ENCODE peak calls at places on chromosomes 2 and 18, in six cellular contexts. K is neuronal stem cell, Q is IMR-90, B is trophoblast cell, Y is mesenchymal stem cell, E is H1. M is an unnamed sample.

GRCh38 chr2:127193164-127193947 is 26.7 kb downstream of the CYP27C1 start:
- DNase-seq in B (no peak), Y (no peak), K (no peak), Q (peak), E (no peak), M (no peak)

GRCh38 chr2:25976884-25977741 is 5.2 kb downstream of the KIF3C start:
- DNase-seq in K (no peak), Q (no peak), E (no peak), Y (peak), B (peak), M (no peak)

GRCh38 chr2:68943581-68944568 is 8.8 kb downstream of the GKN2 start:
- DNase-seq in E (no peak), Y (peak), Q (peak), K (peak), B (peak), M (peak)

GRCh38 chr2:200298816-200299215 is 7.7 kb upstream of the SPATS2L start:
- DNase-seq in E (no peak), K (no peak), Q (no peak), B (no peak), Y (no peak), M (no peak)

GRCh38 chr2:240596491-240596931 is 10.0 kb downstream of the CAPN10 start:
- DNase-seq in B (no peak), Q (no peak), E (no peak), Y (no peak), K (no peak), M (no peak)

GRCh38 chr2:85741811-85742507 is 11.8 kb upstream of the ATOH8 start:
- DNase-seq in Q (peak), Y (peak), K (peak), B (no peak), E (no peak), M (no peak)

GRCh38 chr2:72993147-72993546 is 75.8 kb downstream of the EMX1 start:
- DNase-seq in B (peak), Y (peak), K (peak), E (no peak), Q (peak), M (peak)

GRCh38 chr2:172834881-172835280 is 99.2 kb downstream of the RAPGEF4 start:
- DNase-seq in E (no peak), B (no peak), Y (no peak), K (no peak), Q (no peak), M (no peak)

GRCh38 chr2:120541553-120541932 is 194.1 kb upstream of the GLI2 start:
- DNase-seq in E (no peak), Y (no peak), Q (peak), K (no peak), B (no peak), M (no peak)

GRCh38 chr2:72142743-72143440 is 4.8 kb downstream of the CYP26B1 start:
- DNase-seq in Q (peak), E (no peak), B (peak), K (peak), Y (peak), M (peak)

GRCh38 chr18:48404707-48405106 is 4.5 kb downstream of the ZBTB7C start:
- DNase-seq in Q (no peak), B (no peak), K (no peak), E (no peak), Y (no peak), M (no peak)

GRCh38 chr2:48328972-48329723 is 200.8 kb upstream of the STON1 start:
- DNase-seq in E (no peak), K (peak), Q (no peak), B (no peak), Y (no peak), M (no peak)

GRCh38 chr2:141871913-141872634 is 258.7 kb downstream of the LRP1B start:
- DNase-seq in K (no peak), Y (no peak), B (no peak), Q (no peak), E (no peak), M (no peak)

GRCh38 chr2:98704499-98705332 is 26.2 kb downstream of the MGAT4A start:
- DNase-seq in Y (no peak), B (no peak), K (no peak), Q (no peak), E (no peak), M (no peak)

GRCh38 chr2:233408366-233409285 is 54.3 kb downstream of the DGKD start:
- DNase-seq in K (no peak), B (no peak), E (no peak), Q (no peak), Y (no peak), M (no peak)

GRCh38 chr2:198203306-198203705 is 398.9 kb downstream of the PLCL1 start:
- DNase-seq in E (no peak), B (no peak), K (no peak), Q (no peak), Y (no peak), M (no peak)

GRCh38 chr2:235834781-235835180 is 333.4 kb downstream of the GBX2 start:
- DNase-seq in Q (no peak), B (no peak), Y (no peak), K (no peak), E (no peak), M (no peak)

GRCh38 chr2:96844405-96844808 is 586 bp upstream of the ANKRD23 start:
- DNase-seq in K (no peak), Q (no peak), E (no peak), Y (no peak), B (no peak), M (peak)

GRCh38 chr18:9771261-9771976 is 63.3 kb downstream of the RAB31 start:
- DNase-seq in E (peak), K (peak), Q (peak), B (peak), Y (peak), M (peak)

GRCh38 chr18:2988041-2988794 is 24.7 kb downstream of the LPIN2 start:
- DNase-seq in Y (peak), B (peak), Q (peak), E (no peak), K (no peak), M (no peak)

GRCh38 chr2:58918138-58918537 is 677.0 kb upstream of the FANCL start:
- DNase-seq in K (peak), Y (peak), E (no peak), B (no peak), Q (peak), M (no peak)

GRCh38 chr2:173997779-173998178 is 32.6 kb upstream of the SP3 start:
- DNase-seq in Q (peak), B (no peak), K (no peak), E (no peak), Y (no peak), M (no peak)

GRCh38 chr2:226683196-226683595 is 116.4 kb downstream of the IRS1 start:
- DNase-seq in K (no peak), Y (no peak), Q (peak), B (no peak), E (no peak), M (no peak)

DNA sequence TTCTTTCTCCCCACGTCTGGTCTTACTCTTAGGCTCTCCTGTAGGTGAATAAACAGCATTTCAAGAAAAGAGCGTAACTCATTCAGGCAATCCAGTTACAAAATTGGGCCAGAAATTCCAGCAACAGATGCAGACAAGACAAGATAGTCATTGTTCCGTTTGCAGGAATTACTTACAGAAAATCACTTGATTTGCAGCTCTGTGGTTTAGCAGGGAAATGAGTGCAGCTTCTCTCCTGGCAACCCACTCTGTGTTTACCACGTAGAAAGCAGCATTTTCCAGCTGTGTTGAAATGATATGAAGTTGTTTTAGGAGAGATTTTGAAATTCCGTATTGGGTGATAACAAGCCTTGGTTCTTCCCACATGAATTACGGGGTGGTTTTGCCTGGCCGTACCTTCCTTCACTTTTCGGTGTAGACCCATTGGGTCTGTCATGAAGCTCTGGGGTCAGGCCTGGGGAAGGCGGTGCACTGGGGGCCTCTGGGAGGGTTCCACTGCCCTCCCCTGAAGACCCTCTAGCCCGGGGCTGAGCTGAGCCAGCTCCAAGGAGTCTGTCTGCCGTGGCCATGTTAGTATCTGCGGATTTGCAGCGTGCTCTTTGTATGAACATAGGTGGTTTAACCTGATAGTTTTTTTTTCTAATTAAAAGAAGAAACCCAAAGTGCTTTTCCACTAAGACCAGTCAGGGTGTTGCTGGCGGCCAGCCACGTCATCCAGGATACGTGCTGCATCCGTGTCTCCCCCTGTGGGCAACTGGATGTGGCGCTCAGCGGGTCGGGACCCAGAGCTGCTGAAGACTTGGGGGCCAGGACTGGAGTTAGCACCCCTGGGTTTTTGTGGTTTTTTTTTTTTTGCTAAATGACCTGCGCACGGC is 58.9 kb upstream of the KCNG2 start:
- DNase-seq in K (no peak), Q (no peak), Y (no peak), E (no peak), B (no peak), M (no peak)
- H4K91ac ChIP-seq in K (no peak), Q (no peak), Y (no peak), E (no peak), B (no peak), M (no peak)

DNA sequence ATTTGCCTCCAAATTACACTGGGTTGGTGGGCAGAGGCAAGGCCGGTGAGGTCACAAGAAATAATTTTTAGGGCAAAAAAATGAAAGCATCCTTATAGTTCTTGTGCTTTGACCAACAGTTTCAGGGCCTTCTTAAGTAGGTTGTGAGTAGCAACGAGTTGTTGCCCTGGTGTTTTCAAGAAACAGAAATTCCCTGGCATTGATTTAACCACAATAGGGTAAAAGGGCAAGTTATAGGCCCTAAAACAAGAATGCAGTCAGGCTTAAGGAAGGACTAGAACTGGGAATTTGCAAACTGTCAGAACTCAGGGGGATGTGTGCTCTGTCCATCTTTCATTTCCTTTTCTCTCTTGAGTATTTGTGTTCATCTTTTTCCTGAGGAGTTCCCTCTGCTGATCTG is 46.1 kb upstream of the STPG4 start:
- DNase-seq in Q (peak), E (no peak), B (no peak), Y (peak), K (no peak), M (no peak)
- H3K4me2 ChIP-seq in Q (no peak), E (no peak), B (no peak), Y (no peak), K (no peak), M (no peak)

DNA sequence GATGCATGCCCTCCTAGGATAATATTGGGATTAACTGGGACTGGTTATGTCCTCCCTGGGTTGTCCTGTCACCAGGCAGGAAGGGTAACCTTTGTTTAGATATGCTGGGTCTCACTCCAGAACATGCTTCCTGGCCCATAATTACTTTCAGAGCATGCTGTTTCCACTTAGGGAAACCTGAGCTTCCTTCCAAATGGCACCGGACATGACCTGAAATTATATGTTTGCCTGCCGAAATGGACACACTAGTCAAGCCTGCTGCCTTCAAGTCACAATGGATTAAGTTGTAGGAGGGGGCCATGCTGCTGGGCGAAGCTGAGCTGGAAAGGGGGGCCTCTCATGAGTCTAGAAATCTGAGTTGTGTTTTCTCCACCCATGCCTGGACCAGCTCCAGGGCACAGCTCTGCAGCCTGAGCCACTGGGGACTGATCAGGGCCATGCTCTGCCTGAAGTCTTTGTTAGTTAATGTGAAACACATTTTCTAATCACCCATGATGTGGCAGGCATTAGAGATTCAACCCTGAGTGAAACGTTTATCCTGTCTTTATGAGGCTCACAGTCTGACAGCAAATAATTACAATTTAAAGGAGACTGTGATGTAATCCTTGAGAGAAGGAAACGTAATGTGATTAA is 273.3 kb downstream of the TNS1 start:
- DNase-seq in E (no peak), Y (no peak), Q (peak), K (no peak), B (no peak), M (no peak)
- H4K91ac ChIP-seq in E (no peak), Y (no peak), Q (no peak), K (no peak), B (no peak), M (no peak)

DNA sequence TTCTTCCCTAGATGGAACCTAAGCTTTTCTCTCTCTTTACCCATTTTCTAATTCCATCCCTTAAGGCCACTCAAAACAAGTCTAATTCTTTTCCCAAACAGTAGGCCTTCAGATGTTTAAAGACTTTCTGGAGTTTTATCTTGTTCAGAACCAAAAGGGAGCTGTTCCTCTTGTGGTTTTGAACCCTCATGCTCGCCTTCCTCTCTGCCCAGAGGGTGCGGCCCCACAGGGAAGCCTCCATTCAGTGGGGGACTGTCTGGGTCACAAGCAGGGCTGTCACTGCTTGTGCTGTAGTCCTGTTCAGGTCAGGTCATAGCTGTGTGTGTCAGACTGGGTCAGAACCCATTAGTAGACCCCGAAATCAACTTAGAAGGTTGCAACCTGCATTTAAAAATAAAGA is 56.5 kb downstream of the TET3 start:
- DNase-seq in Y (no peak), E (no peak), Q (no peak), B (no peak), K (no peak), M (no peak)
- H3K4me2 ChIP-seq in Y (no peak), E (no peak), Q (no peak), B (no peak), K (no peak), M (no peak)

GRCh38 chr2:101026253-101026701 is 24.2 kb downstream of the RPL31 start:
- DNase-seq in K (no peak), B (no peak), E (no peak), Y (no peak), Q (no peak), M (no peak)

GRCh38 chr2:101027852-101028251 is 25.8 kb downstream of the RPL31 start:
- DNase-seq in E (no peak), K (no peak), B (no peak), Y (no peak), Q (no peak), M (no peak)

GRCh38 chr2:101022221-101022620 is 20.1 kb downstream of the RPL31 start:
- DNase-seq in K (no peak), Q (no peak), B (no peak), Y (no peak), E (no peak), M (no peak)

GRCh38 chr2:101026923-101027469 is 24.9 kb downstream of the RPL31 start:
- DNase-seq in E (no peak), Y (no peak), B (no peak), Q (no peak), K (no peak), M (no peak)

DNA sequence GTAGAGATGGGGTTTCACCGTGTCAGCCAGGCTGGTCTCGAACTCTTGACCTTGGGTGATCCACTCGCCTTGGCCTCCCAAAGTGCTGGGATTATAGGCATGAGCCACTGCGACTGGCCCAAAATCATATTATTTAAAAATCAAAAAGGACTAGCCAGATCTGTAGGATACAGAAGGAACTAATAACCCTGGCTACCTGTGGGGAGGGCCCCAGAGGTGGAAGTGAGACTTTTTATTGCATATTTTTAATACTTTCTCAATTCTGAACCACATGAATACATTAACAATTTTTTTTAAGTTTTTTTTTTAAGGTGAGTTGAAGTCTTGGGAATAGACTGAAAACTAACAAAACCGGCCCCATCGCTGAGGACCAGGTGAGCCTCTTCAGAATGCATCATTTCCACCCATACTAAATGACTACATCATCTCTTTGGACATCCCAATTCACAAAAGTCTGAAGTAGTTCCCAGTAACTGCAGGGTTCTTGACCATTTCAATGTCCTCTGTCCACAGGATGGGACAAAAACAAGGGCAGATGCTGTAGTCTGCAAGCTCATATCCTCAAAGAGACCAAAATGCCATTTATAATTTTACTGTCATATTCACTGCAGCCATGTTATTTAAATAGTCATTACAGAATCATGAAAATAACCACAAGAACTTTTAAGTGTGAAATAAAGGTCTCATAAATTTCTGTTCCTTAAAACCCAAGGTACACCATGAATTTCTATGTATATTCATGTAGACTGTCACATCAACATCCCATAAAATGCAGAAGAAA is 21.4 kb downstream of the RPL31 start:
- DNase-seq in E (no peak), K (no peak), Q (no peak), Y (no peak), B (no peak), M (no peak)
- H4K91ac ChIP-seq in E (no peak), K (no peak), Q (no peak), Y (no peak), B (no peak), M (no peak)